ENCODE peak calls at places on chromosomes 4 and X, in nine cellular contexts. One of them, this sample, is unnamed.

GRCh38 chr4:7197910-7198309 is 5.6 kb downstream of the SORCS2 start:
- DNase-seq in heart right ventricle: no peak
- DNase-seq in psoas muscle: no peak
- DNase-seq in right lobe of liver: peak
- DNase-seq in CD8-positive, alpha-beta memory T cell: no peak
- DNase-seq in dorsolateral prefrontal cortex: no peak
- DNase-seq in IMR-90: no peak
- DNase-seq in mammary epithelial cell: no peak
- DNase-seq in heart left ventricle: peak
- DNase-seq in this sample: no peak

GRCh38 chr4:10461091-10461849 is 4.0 kb upstream of the ZNF518B start:
- DNase-seq in mammary epithelial cell: peak
- DNase-seq in heart left ventricle: peak
- DNase-seq in dorsolateral prefrontal cortex: no peak
- DNase-seq in IMR-90: peak
- DNase-seq in CD8-positive, alpha-beta memory T cell: peak
- DNase-seq in heart right ventricle: peak
- DNase-seq in psoas muscle: peak
- DNase-seq in right lobe of liver: peak
- DNase-seq in this sample: no peak

GRCh38 chr4:2792711-2793577 is at the start of gene SH3BP2:
- DNase-seq in CD8-positive, alpha-beta memory T cell: peak
- DNase-seq in dorsolateral prefrontal cortex: no peak
- DNase-seq in IMR-90: peak
- DNase-seq in right lobe of liver: peak
- DNase-seq in heart right ventricle: peak
- DNase-seq in mammary epithelial cell: peak
- DNase-seq in heart left ventricle: peak
- DNase-seq in psoas muscle: peak
- DNase-seq in this sample: no peak

GRCh38 chrX:23926015-23926414 is 18.2 kb downstream of the CXorf58 start:
- DNase-seq in heart left ventricle: no peak
- DNase-seq in psoas muscle: no peak
- DNase-seq in CD8-positive, alpha-beta memory T cell: no peak
- DNase-seq in IMR-90: peak
- DNase-seq in dorsolateral prefrontal cortex: no peak
- DNase-seq in mammary epithelial cell: no peak
- DNase-seq in right lobe of liver: no peak
- DNase-seq in heart right ventricle: no peak
- DNase-seq in this sample: no peak

GRCh38 chr4:12179264-12179616 is 750.5 kb upstream of the HS3ST1 start:
- DNase-seq in IMR-90: no peak
- DNase-seq in heart right ventricle: no peak
- DNase-seq in mammary epithelial cell: no peak
- DNase-seq in dorsolateral prefrontal cortex: no peak
- DNase-seq in right lobe of liver: no peak
- DNase-seq in psoas muscle: no peak
- DNase-seq in heart left ventricle: peak
- DNase-seq in CD8-positive, alpha-beta memory T cell: no peak
- DNase-seq in this sample: no peak

GRCh38 chr4:127698789-127699200 is 31.4 kb upstream of the SLC25A31 start:
- DNase-seq in dorsolateral prefrontal cortex: no peak
- DNase-seq in IMR-90: peak
- DNase-seq in mammary epithelial cell: peak
- DNase-seq in heart right ventricle: no peak
- DNase-seq in heart left ventricle: no peak
- DNase-seq in psoas muscle: no peak
- DNase-seq in CD8-positive, alpha-beta memory T cell: no peak
- DNase-seq in right lobe of liver: no peak
- DNase-seq in this sample: no peak

GRCh38 chr4:80202190-80202711 is 4.9 kb downstream of the PRDM8 start:
- DNase-seq in right lobe of liver: peak
- DNase-seq in IMR-90: peak
- DNase-seq in psoas muscle: peak
- DNase-seq in heart right ventricle: peak
- DNase-seq in CD8-positive, alpha-beta memory T cell: peak
- DNase-seq in dorsolateral prefrontal cortex: peak
- DNase-seq in heart left ventricle: peak
- DNase-seq in mammary epithelial cell: peak
- DNase-seq in this sample: peak

GRCh38 chr4:1381181-1381621 is 25.0 kb downstream of the NKX1-1 start:
- DNase-seq in mammary epithelial cell: no peak
- DNase-seq in dorsolateral prefrontal cortex: no peak
- DNase-seq in CD8-positive, alpha-beta memory T cell: no peak
- DNase-seq in right lobe of liver: peak
- DNase-seq in psoas muscle: peak
- DNase-seq in IMR-90: no peak
- DNase-seq in heart left ventricle: peak
- DNase-seq in heart right ventricle: no peak
- DNase-seq in this sample: no peak

GRCh38 chr4:24765331-24765990 is 29.9 kb upstream of the SOD3 start:
- DNase-seq in dorsolateral prefrontal cortex: no peak
- DNase-seq in heart right ventricle: no peak
- DNase-seq in right lobe of liver: no peak
- DNase-seq in psoas muscle: no peak
- DNase-seq in heart left ventricle: no peak
- DNase-seq in CD8-positive, alpha-beta memory T cell: no peak
- DNase-seq in mammary epithelial cell: no peak
- DNase-seq in IMR-90: peak
- DNase-seq in this sample: no peak

GRCh38 chrX:1111543-1112300 is 100.7 kb downstream of the CRLF2 start:
- DNase-seq in heart left ventricle: no peak
- DNase-seq in psoas muscle: no peak
- DNase-seq in IMR-90: no peak
- DNase-seq in dorsolateral prefrontal cortex: no peak
- DNase-seq in mammary epithelial cell: no peak
- DNase-seq in heart right ventricle: no peak
- DNase-seq in CD8-positive, alpha-beta memory T cell: no peak
- DNase-seq in right lobe of liver: no peak
- DNase-seq in this sample: no peak

GRCh38 chr4:99855677-99856076 is 38.5 kb downstream of the LAMTOR3 start:
- DNase-seq in CD8-positive, alpha-beta memory T cell: no peak
- DNase-seq in heart right ventricle: no peak
- DNase-seq in IMR-90: no peak
- DNase-seq in psoas muscle: no peak
- DNase-seq in dorsolateral prefrontal cortex: no peak
- DNase-seq in heart left ventricle: no peak
- DNase-seq in right lobe of liver: no peak
- DNase-seq in mammary epithelial cell: no peak
- DNase-seq in this sample: no peak

GRCh38 chr4:129994715-129995114 is 898.8 kb downstream of the C4orf33 start:
- DNase-seq in CD8-positive, alpha-beta memory T cell: no peak
- DNase-seq in IMR-90: no peak
- DNase-seq in dorsolateral prefrontal cortex: no peak
- DNase-seq in heart right ventricle: no peak
- DNase-seq in psoas muscle: no peak
- DNase-seq in mammary epithelial cell: no peak
- DNase-seq in right lobe of liver: no peak
- DNase-seq in heart left ventricle: no peak
- DNase-seq in this sample: no peak

GRCh38 chr4:105934381-105934780 is 39.1 kb downstream of the NPNT start:
- DNase-seq in heart left ventricle: no peak
- DNase-seq in mammary epithelial cell: no peak
- DNase-seq in psoas muscle: no peak
- DNase-seq in IMR-90: no peak
- DNase-seq in right lobe of liver: no peak
- DNase-seq in dorsolateral prefrontal cortex: no peak
- DNase-seq in CD8-positive, alpha-beta memory T cell: no peak
- DNase-seq in heart right ventricle: no peak
- DNase-seq in this sample: no peak

GRCh38 chr4:113810906-113811305 is 49.4 kb upstream of the CAMK2D start:
- DNase-seq in psoas muscle: no peak
- DNase-seq in right lobe of liver: no peak
- DNase-seq in heart left ventricle: no peak
- DNase-seq in dorsolateral prefrontal cortex: no peak
- DNase-seq in IMR-90: peak
- DNase-seq in mammary epithelial cell: peak
- DNase-seq in heart right ventricle: no peak
- DNase-seq in CD8-positive, alpha-beta memory T cell: no peak
- DNase-seq in this sample: no peak

GRCh38 chrX:68490644-68491043 is 8.2 kb upstream of the YIPF6 start:
- DNase-seq in psoas muscle: no peak
- DNase-seq in mammary epithelial cell: peak
- DNase-seq in CD8-positive, alpha-beta memory T cell: no peak
- DNase-seq in IMR-90: peak
- DNase-seq in heart left ventricle: no peak
- DNase-seq in dorsolateral prefrontal cortex: no peak
- DNase-seq in heart right ventricle: no peak
- DNase-seq in right lobe of liver: no peak
- DNase-seq in this sample: no peak

GRCh38 chr4:18689308-18689915 is 667.9 kb upstream of the LCORL start:
- DNase-seq in right lobe of liver: no peak
- DNase-seq in mammary epithelial cell: peak
- DNase-seq in heart left ventricle: no peak
- DNase-seq in heart right ventricle: peak
- DNase-seq in IMR-90: peak
- DNase-seq in psoas muscle: no peak
- DNase-seq in CD8-positive, alpha-beta memory T cell: peak
- DNase-seq in dorsolateral prefrontal cortex: peak
- DNase-seq in this sample: peak

GRCh38 chr4:80202784-80203553 is 5.7 kb downstream of the PRDM8 start:
- DNase-seq in CD8-positive, alpha-beta memory T cell: peak
- DNase-seq in psoas muscle: peak
- DNase-seq in right lobe of liver: peak
- DNase-seq in heart left ventricle: peak
- DNase-seq in mammary epithelial cell: no peak
- DNase-seq in heart right ventricle: no peak
- DNase-seq in dorsolateral prefrontal cortex: no peak
- DNase-seq in IMR-90: peak
- DNase-seq in this sample: no peak

GRCh38 chrX:148600581-148600980 is 100.2 kb downstream of the AFF2 start:
- DNase-seq in psoas muscle: no peak
- DNase-seq in mammary epithelial cell: no peak
- DNase-seq in heart left ventricle: no peak
- DNase-seq in right lobe of liver: no peak
- DNase-seq in dorsolateral prefrontal cortex: no peak
- DNase-seq in IMR-90: no peak
- DNase-seq in heart right ventricle: no peak
- DNase-seq in CD8-positive, alpha-beta memory T cell: no peak
- DNase-seq in this sample: no peak

GRCh38 chrX:148601034-148601433 is 100.6 kb downstream of the AFF2 start:
- DNase-seq in CD8-positive, alpha-beta memory T cell: no peak
- DNase-seq in heart left ventricle: no peak
- DNase-seq in dorsolateral prefrontal cortex: no peak
- DNase-seq in heart right ventricle: no peak
- DNase-seq in IMR-90: no peak
- DNase-seq in psoas muscle: no peak
- DNase-seq in right lobe of liver: no peak
- DNase-seq in mammary epithelial cell: peak
- DNase-seq in this sample: no peak

GRCh38 chrX:148599404-148599803 is 99.0 kb downstream of the AFF2 start:
- DNase-seq in CD8-positive, alpha-beta memory T cell: no peak
- DNase-seq in heart right ventricle: no peak
- DNase-seq in dorsolateral prefrontal cortex: no peak
- DNase-seq in mammary epithelial cell: no peak
- DNase-seq in heart left ventricle: no peak
- DNase-seq in psoas muscle: no peak
- DNase-seq in IMR-90: no peak
- DNase-seq in right lobe of liver: no peak
- DNase-seq in this sample: no peak

GRCh38 chrX:148600131-148600530 is 99.7 kb downstream of the AFF2 start:
- DNase-seq in psoas muscle: no peak
- DNase-seq in mammary epithelial cell: no peak
- DNase-seq in right lobe of liver: no peak
- DNase-seq in heart left ventricle: no peak
- DNase-seq in CD8-positive, alpha-beta memory T cell: no peak
- DNase-seq in dorsolateral prefrontal cortex: no peak
- DNase-seq in IMR-90: no peak
- DNase-seq in heart right ventricle: no peak
- DNase-seq in this sample: no peak
- H3K27ac ChIP-seq in psoas muscle: no peak
- H3K27ac ChIP-seq in mammary epithelial cell: no peak
- H3K27ac ChIP-seq in right lobe of liver: no peak
- H3K27ac ChIP-seq in heart left ventricle: no peak
- H3K27ac ChIP-seq in CD8-positive, alpha-beta memory T cell: no peak
- H3K27ac ChIP-seq in dorsolateral prefrontal cortex: no peak
- H3K27ac ChIP-seq in IMR-90: no peak
- H3K27ac ChIP-seq in heart right ventricle: no peak
- H3K27ac ChIP-seq in this sample: no peak

DNA sequence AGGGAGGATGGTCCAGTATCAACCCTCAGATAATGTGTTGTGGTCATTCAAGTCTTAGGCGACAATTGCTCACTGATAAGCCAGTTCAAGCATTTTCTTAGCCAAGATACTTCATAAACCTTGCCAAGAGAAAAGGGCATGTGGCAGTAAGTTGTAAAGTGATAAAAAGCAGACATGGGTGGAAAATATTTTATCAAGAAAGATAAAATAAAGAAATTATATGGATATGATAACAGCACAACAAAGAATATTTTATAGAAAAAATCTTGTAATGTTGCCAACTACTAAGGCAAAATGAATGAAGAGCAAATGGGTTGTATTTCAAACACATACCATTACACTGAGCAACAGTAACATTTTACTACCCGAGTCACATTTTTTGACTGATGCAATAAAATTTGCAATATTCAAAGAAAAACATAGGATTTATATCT is 217.4 kb upstream of the PITX2 start:
- DNase-seq in right lobe of liver: no peak
- DNase-seq in CD8-positive, alpha-beta memory T cell: no peak
- DNase-seq in heart left ventricle: no peak
- DNase-seq in psoas muscle: no peak
- DNase-seq in heart right ventricle: no peak
- DNase-seq in dorsolateral prefrontal cortex: no peak
- DNase-seq in mammary epithelial cell: no peak
- DNase-seq in IMR-90: peak
- DNase-seq in this sample: no peak
- H3K27ac ChIP-seq in right lobe of liver: no peak
- H3K27ac ChIP-seq in CD8-positive, alpha-beta memory T cell: no peak
- H3K27ac ChIP-seq in heart left ventricle: no peak
- H3K27ac ChIP-seq in psoas muscle: no peak
- H3K27ac ChIP-seq in heart right ventricle: no peak
- H3K27ac ChIP-seq in dorsolateral prefrontal cortex: no peak
- H3K27ac ChIP-seq in mammary epithelial cell: no peak
- H3K27ac ChIP-seq in IMR-90: no peak
- H3K27ac ChIP-seq in this sample: no peak

GRCh38 chr4:14834382-14834781 is 167.9 kb upstream of the CPEB2 start:
- DNase-seq in IMR-90: no peak
- DNase-seq in right lobe of liver: no peak
- DNase-seq in heart left ventricle: no peak
- DNase-seq in psoas muscle: no peak
- DNase-seq in mammary epithelial cell: no peak
- DNase-seq in heart right ventricle: no peak
- DNase-seq in dorsolateral prefrontal cortex: no peak
- DNase-seq in CD8-positive, alpha-beta memory T cell: no peak
- DNase-seq in this sample: no peak
- H3K27ac ChIP-seq in IMR-90: no peak
- H3K27ac ChIP-seq in right lobe of liver: no peak
- H3K27ac ChIP-seq in heart left ventricle: no peak
- H3K27ac ChIP-seq in psoas muscle: no peak
- H3K27ac ChIP-seq in mammary epithelial cell: no peak
- H3K27ac ChIP-seq in heart right ventricle: no peak
- H3K27ac ChIP-seq in dorsolateral prefrontal cortex: no peak
- H3K27ac ChIP-seq in CD8-positive, alpha-beta memory T cell: no peak
- H3K27ac ChIP-seq in this sample: no peak

DNA sequence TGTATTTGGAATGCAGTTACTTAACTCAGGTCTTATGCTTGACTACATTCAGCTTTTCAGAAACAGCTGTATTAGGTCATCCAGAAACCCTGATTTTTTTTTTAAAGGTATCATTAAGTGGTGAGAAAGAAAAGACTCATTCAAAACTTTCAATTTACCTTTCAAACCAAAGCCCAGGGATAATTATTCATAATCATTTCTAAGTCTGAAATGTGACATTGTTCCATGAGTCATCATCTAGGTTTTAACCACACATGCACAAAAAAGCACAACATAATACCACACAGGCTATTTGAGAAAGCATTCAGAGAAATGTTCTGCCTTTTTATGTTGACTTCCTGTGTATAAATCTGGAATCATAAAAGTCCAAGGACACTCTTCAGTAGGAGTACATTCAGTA is 288.2 kb downstream of the IL1RAPL2 start:
- DNase-seq in mammary epithelial cell: peak
- DNase-seq in CD8-positive, alpha-beta memory T cell: no peak
- DNase-seq in IMR-90: no peak
- DNase-seq in psoas muscle: no peak
- DNase-seq in right lobe of liver: no peak
- DNase-seq in heart right ventricle: no peak
- DNase-seq in heart left ventricle: no peak
- DNase-seq in dorsolateral prefrontal cortex: no peak
- DNase-seq in this sample: no peak
- H3K27ac ChIP-seq in mammary epithelial cell: no peak
- H3K27ac ChIP-seq in CD8-positive, alpha-beta memory T cell: no peak
- H3K27ac ChIP-seq in IMR-90: no peak
- H3K27ac ChIP-seq in psoas muscle: no peak
- H3K27ac ChIP-seq in right lobe of liver: no peak
- H3K27ac ChIP-seq in heart right ventricle: no peak
- H3K27ac ChIP-seq in heart left ventricle: no peak
- H3K27ac ChIP-seq in dorsolateral prefrontal cortex: no peak
- H3K27ac ChIP-seq in this sample: no peak